ENCODE peak calls at places on chromosomes 11 and 22, in five cellular contexts. One of them, this sample, is unnamed.

GRCh38 chr11:70824590-70825300 is 426.4 kb downstream of the CTTN start:
- DNase-seq in HCT116: no peak
- DNase-seq in K562: no peak
- DNase-seq in prostate gland: no peak
- DNase-seq in SK-N-SH: peak
- DNase-seq in this sample: no peak

GRCh38 chr11:36534276-36534675 is 24.2 kb upstream of the TRAF6 start:
- DNase-seq in K562: no peak
- DNase-seq in prostate gland: no peak
- DNase-seq in HCT116: no peak
- DNase-seq in SK-N-SH: no peak
- DNase-seq in this sample: no peak

GRCh38 chr11:67056640-67057409 is at the start of gene RHOD:
- DNase-seq in SK-N-SH: no peak
- DNase-seq in K562: no peak
- DNase-seq in HCT116: no peak
- DNase-seq in prostate gland: peak
- DNase-seq in this sample: peak

GRCh38 chr11:92964471-92964870 is 5.0 kb upstream of the MTNR1B start:
- DNase-seq in prostate gland: peak
- DNase-seq in HCT116: no peak
- DNase-seq in SK-N-SH: no peak
- DNase-seq in K562: no peak
- DNase-seq in this sample: peak

GRCh38 chr11:80383655-80384054 is 942.8 kb upstream of the TENM4 start:
- DNase-seq in prostate gland: peak
- DNase-seq in K562: no peak
- DNase-seq in HCT116: no peak
- DNase-seq in SK-N-SH: peak
- DNase-seq in this sample: no peak

GRCh38 chr11:3627291-3627690 is 14.5 kb downstream of the ART5 start:
- DNase-seq in K562: no peak
- DNase-seq in SK-N-SH: no peak
- DNase-seq in prostate gland: no peak
- DNase-seq in HCT116: no peak
- DNase-seq in this sample: no peak

GRCh38 chr11:28569099-28569498 is 460.9 kb downstream of the METTL15 start:
- DNase-seq in HCT116: no peak
- DNase-seq in prostate gland: no peak
- DNase-seq in SK-N-SH: no peak
- DNase-seq in K562: no peak
- DNase-seq in this sample: no peak

GRCh38 chr11:70481625-70482528 is 83.5 kb downstream of the CTTN start:
- DNase-seq in prostate gland: no peak
- DNase-seq in SK-N-SH: no peak
- DNase-seq in K562: peak
- DNase-seq in HCT116: peak
- DNase-seq in this sample: peak

GRCh38 chr11:31809857-31810778 is 1.0 kb downstream of the PAX6 start:
- DNase-seq in K562: peak
- DNase-seq in HCT116: no peak
- DNase-seq in prostate gland: no peak
- DNase-seq in SK-N-SH: peak
- DNase-seq in this sample: no peak

GRCh38 chr11:109956124-109956793 is 136.9 kb upstream of the ZC3H12C start:
- DNase-seq in prostate gland: no peak
- DNase-seq in K562: no peak
- DNase-seq in HCT116: no peak
- DNase-seq in SK-N-SH: no peak
- DNase-seq in this sample: no peak

GRCh38 chr11:120137187-120137610 is 714 bp downstream of the TRIM29 start:
- DNase-seq in K562: no peak
- DNase-seq in HCT116: no peak
- DNase-seq in SK-N-SH: peak
- DNase-seq in prostate gland: peak
- DNase-seq in this sample: peak

GRCh38 chr22:50545522-50546325 is at the start of gene KLHDC7B:
- DNase-seq in HCT116: no peak
- DNase-seq in SK-N-SH: peak
- DNase-seq in K562: no peak
- DNase-seq in prostate gland: no peak
- DNase-seq in this sample: no peak

GRCh38 chr22:19419464-19420178 is 11.9 kb downstream of the HIRA start:
- DNase-seq in HCT116: no peak
- DNase-seq in SK-N-SH: no peak
- DNase-seq in prostate gland: no peak
- DNase-seq in K562: peak
- DNase-seq in this sample: no peak

GRCh38 chr11:82682003-82682751 is 51.5 kb downstream of the FAM181B start:
- DNase-seq in K562: peak
- DNase-seq in prostate gland: peak
- DNase-seq in HCT116: peak
- DNase-seq in SK-N-SH: peak
- DNase-seq in this sample: no peak

GRCh38 chr11:125902927-125903752 is at the start of gene PUS3:
- DNase-seq in prostate gland: peak
- DNase-seq in HCT116: peak
- DNase-seq in SK-N-SH: peak
- DNase-seq in K562: peak
- DNase-seq in this sample: peak

GRCh38 chr11:64455436-64456261 is 96.7 kb downstream of the RPS6KA4 start:
- DNase-seq in prostate gland: no peak
- DNase-seq in K562: no peak
- DNase-seq in SK-N-SH: no peak
- DNase-seq in HCT116: no peak
- DNase-seq in this sample: no peak

GRCh38 chr11:114501901-114502300 is 57.8 kb downstream of the NXPE1 start:
- DNase-seq in SK-N-SH: no peak
- DNase-seq in HCT116: no peak
- DNase-seq in K562: no peak
- DNase-seq in prostate gland: no peak
- DNase-seq in this sample: no peak

GRCh38 chr11:19633276-19633675 is 79.4 kb upstream of the NAV2 start:
- DNase-seq in K562: no peak
- DNase-seq in prostate gland: peak
- DNase-seq in SK-N-SH: no peak
- DNase-seq in HCT116: no peak
- DNase-seq in this sample: peak

GRCh38 chr11:120540744-120541143 is 29.2 kb downstream of the GRIK4 start:
- DNase-seq in HCT116: no peak
- DNase-seq in SK-N-SH: no peak
- DNase-seq in prostate gland: no peak
- DNase-seq in K562: no peak
- DNase-seq in this sample: no peak

GRCh38 chr11:45745065-45745811 is 59.7 kb upstream of the SLC35C1 start:
- DNase-seq in SK-N-SH: no peak
- DNase-seq in K562: no peak
- DNase-seq in prostate gland: no peak
- DNase-seq in HCT116: no peak
- DNase-seq in this sample: no peak

GRCh38 chr11:116312560-116313340 is 460.0 kb downstream of the BUD13 start:
- DNase-seq in prostate gland: peak
- DNase-seq in SK-N-SH: peak
- DNase-seq in K562: no peak
- DNase-seq in HCT116: no peak
- DNase-seq in this sample: peak

GRCh38 chr11:108498046-108498815 is at the start of gene POGLUT3:
- DNase-seq in prostate gland: peak
- DNase-seq in K562: peak
- DNase-seq in HCT116: no peak
- DNase-seq in SK-N-SH: peak
- DNase-seq in this sample: peak

GRCh38 chr11:35165416-35166368 is 26.7 kb downstream of the CD44 start:
- DNase-seq in HCT116: no peak
- DNase-seq in K562: no peak
- DNase-seq in prostate gland: no peak
- DNase-seq in SK-N-SH: no peak
- DNase-seq in this sample: peak

GRCh38 chr22:23822101-23822671 is 16.6 kb downstream of the DERL3 start:
- DNase-seq in HCT116: no peak
- DNase-seq in prostate gland: no peak
- DNase-seq in K562: no peak
- DNase-seq in SK-N-SH: peak
- DNase-seq in this sample: no peak
- TF ChIP-seq POLR2AphosphoS5 in HCT116: no peak
- TF ChIP-seq POLR2AphosphoS5 in prostate gland: no peak
- TF ChIP-seq POLR2AphosphoS5 in K562: no peak
- TF ChIP-seq POLR2AphosphoS5 in SK-N-SH: no peak
- TF ChIP-seq POLR2AphosphoS5 in this sample: no peak

DNA sequence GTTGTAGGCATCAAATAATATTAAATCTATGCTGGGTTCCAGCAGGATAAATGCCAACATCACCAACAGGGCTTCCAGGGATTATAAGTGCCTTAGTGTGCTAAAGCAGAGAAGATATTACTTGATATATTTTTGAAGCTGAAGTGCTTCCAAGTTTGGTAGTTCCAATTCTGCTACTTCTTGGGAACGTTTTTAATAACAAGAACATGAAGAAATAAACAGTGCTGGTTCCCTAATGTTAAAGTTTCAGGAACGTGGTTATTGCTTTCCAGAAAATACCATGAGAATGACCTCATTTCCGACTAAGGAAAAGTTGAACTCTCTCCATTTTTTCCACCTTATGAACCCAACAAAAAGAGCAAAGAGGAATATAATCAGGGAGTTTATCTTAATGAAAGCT is 4.6 kb upstream of the RNF185 start:
- DNase-seq in SK-N-SH: no peak
- DNase-seq in HCT116: no peak
- DNase-seq in K562: no peak
- DNase-seq in prostate gland: no peak
- DNase-seq in this sample: no peak
- H3K27ac ChIP-seq in SK-N-SH: no peak
- H3K27ac ChIP-seq in HCT116: no peak
- H3K27ac ChIP-seq in K562: no peak
- H3K27ac ChIP-seq in prostate gland: peak
- H3K27ac ChIP-seq in this sample: peak

GRCh38 chr11:44058275-44058674 is 7.8 kb upstream of the ACCS start:
- DNase-seq in K562: no peak
- DNase-seq in HCT116: no peak
- DNase-seq in SK-N-SH: no peak
- DNase-seq in prostate gland: no peak
- DNase-seq in this sample: no peak

DNA sequence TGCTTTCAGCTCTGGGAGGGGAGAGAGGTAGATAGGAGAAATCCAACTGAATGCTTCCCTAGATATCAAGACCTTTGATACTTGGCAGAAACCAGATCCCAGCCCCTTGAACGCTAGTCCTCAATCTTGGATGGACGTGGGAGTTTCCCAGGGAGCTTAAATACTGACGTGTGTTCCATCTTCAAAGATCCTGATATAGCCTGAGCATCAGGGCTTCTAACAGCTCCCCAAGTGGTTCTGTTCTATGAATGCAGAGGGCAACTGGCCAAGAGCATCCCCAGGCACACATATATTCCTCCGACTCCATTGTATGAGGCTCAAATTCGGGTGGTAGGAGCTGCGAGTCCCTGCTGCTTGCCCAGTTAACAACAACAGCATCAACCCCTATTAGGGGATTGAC is 8.7 kb upstream of the ACCS start:
- DNase-seq in HCT116: no peak
- DNase-seq in K562: no peak
- DNase-seq in SK-N-SH: no peak
- DNase-seq in prostate gland: no peak
- DNase-seq in this sample: no peak
- TF ChIP-seq CTCF in HCT116: no peak
- TF ChIP-seq CTCF in K562: no peak
- TF ChIP-seq CTCF in SK-N-SH: no peak
- TF ChIP-seq CTCF in prostate gland: no peak
- TF ChIP-seq CTCF in this sample: no peak

DNA sequence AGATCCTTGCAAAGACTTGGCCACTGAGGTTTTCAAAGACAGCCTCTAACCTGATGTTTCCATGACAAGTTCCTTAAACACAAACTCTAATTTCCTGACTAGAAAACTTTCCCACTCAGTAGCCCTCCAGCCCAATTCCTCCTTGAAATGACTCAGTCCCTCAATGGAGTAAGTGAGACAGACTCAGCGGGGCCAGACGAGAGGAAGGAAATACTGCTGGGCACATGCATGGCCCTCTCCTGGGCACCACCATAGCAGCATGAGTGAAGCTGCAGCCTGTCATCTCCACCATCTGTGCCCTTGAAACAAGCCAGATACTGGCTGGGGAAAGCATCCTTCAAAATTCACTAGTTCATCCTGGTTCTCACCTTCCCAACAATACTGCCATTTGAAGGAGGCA is 76.2 kb upstream of the GDPD4 start:
- DNase-seq in HCT116: no peak
- DNase-seq in prostate gland: no peak
- DNase-seq in SK-N-SH: no peak
- DNase-seq in K562: no peak
- DNase-seq in this sample: no peak
- TF ChIP-seq POLR2AphosphoS5 in HCT116: no peak
- TF ChIP-seq POLR2AphosphoS5 in prostate gland: no peak
- TF ChIP-seq POLR2AphosphoS5 in SK-N-SH: no peak
- TF ChIP-seq POLR2AphosphoS5 in K562: no peak
- TF ChIP-seq POLR2AphosphoS5 in this sample: no peak

GRCh38 chr22:39234867-39235687 is 9.7 kb downstream of the PDGFB start:
- DNase-seq in K562: no peak
- DNase-seq in HCT116: no peak
- DNase-seq in prostate gland: peak
- DNase-seq in SK-N-SH: no peak
- DNase-seq in this sample: peak
- H3K27ac ChIP-seq in K562: no peak
- H3K27ac ChIP-seq in HCT116: no peak
- H3K27ac ChIP-seq in prostate gland: no peak
- H3K27ac ChIP-seq in SK-N-SH: no peak
- H3K27ac ChIP-seq in this sample: peak

GRCh38 chr22:46568102-46568809 is 30.8 kb upstream of the CELSR1 start:
- DNase-seq in HCT116: no peak
- DNase-seq in K562: no peak
- DNase-seq in SK-N-SH: no peak
- DNase-seq in prostate gland: no peak
- DNase-seq in this sample: no peak
- TF ChIP-seq CTCF in HCT116: no peak
- TF ChIP-seq CTCF in K562: no peak
- TF ChIP-seq CTCF in SK-N-SH: no peak
- TF ChIP-seq CTCF in prostate gland: no peak
- TF ChIP-seq CTCF in this sample: no peak

This sample was measured in stomach.